ENCODE peak calls at places on chromosome 20, in nine cellular contexts. S is A673, A is testis, D is AG09309, X is heart right ventricle, H is fibroblast of lung, J is breast epithelium, W is esophagus squamous epithelium, N is BJ. M is an unnamed sample.

GRCh38 chr20:20363449-20364015 is 4.4 kb upstream of the INSM1 start:
- DNase-seq in S (no peak), A (no peak), D (no peak), X (no peak), H (no peak), J (no peak), W (no peak), N (no peak), M (no peak)

GRCh38 chr20:17228624-17229061 is 1.8 kb downstream of the PCSK2 start:
- DNase-seq in S (peak; percentile 95), A (peak; percentile 25), D (no peak), X (peak; percentile 8), H (no peak), J (no peak), W (no peak), N (no peak), M (peak; percentile 38)

GRCh38 chr20:53569606-53570307 is 23.9 kb downstream of the ZNF217 start:
- DNase-seq in S (no peak), A (no peak), D (no peak), X (no peak), H (no peak), J (peak; percentile 17), W (no peak), N (no peak), M (peak; percentile 7)

GRCh38 chr20:3648941-3649340 is 14.3 kb downstream of the GFRA4 start:
- DNase-seq in S (no peak), A (no peak), D (no peak), X (no peak), H (no peak), J (no peak), W (no peak), N (no peak), M (no peak)

GRCh38 chr20:47175501-47175900 is 181.0 kb downstream of the ZMYND8 start:
- DNase-seq in S (no peak), A (no peak), D (no peak), X (no peak), H (no peak), J (no peak), W (no peak), N (no peak), M (no peak)

GRCh38 chr20:11894072-11894471 is 23.6 kb upstream of the BTBD3 start:
- DNase-seq in S (no peak), A (no peak), D (no peak), X (no peak), H (no peak), J (no peak), W (no peak), N (no peak), M (no peak)

GRCh38 chr20:63155266-63156165 is 60.4 kb downstream of the YTHDF1 start:
- DNase-seq in S (no peak), A (no peak), D (no peak), X (peak; percentile 1), H (no peak), J (no peak), W (no peak), N (no peak), M (peak; percentile 3)

GRCh38 chr20:30281584-30282197 is 975.8 kb upstream of the DEFB115 start:
- DNase-seq in S (no peak), A (no peak), D (no peak), X (peak; percentile 21), H (no peak), J (no peak), W (no peak), N (no peak), M (no peak)

GRCh38 chr20:48813446-48813747 is 14.4 kb downstream of the PREX1 start:
- DNase-seq in S (no peak), A (no peak), D (no peak), X (no peak), H (no peak), J (no peak), W (no peak), N (no peak), M (no peak)

GRCh38 chr20:48815537-48815936 is 12.3 kb downstream of the PREX1 start:
- DNase-seq in S (no peak), A (no peak), D (no peak), X (no peak), H (no peak), J (no peak), W (no peak), N (no peak), M (no peak)

GRCh38 chr20:48814633-48815032 is 13.2 kb downstream of the PREX1 start:
- DNase-seq in S (no peak), A (no peak), D (no peak), X (no peak), H (no peak), J (no peak), W (no peak), N (no peak), M (no peak)

GRCh38 chr20:48812600-48813445 is 15.0 kb downstream of the PREX1 start:
- DNase-seq in S (no peak), A (no peak), D (no peak), X (no peak), H (no peak), J (no peak), W (no peak), N (no peak), M (no peak)

DNA sequence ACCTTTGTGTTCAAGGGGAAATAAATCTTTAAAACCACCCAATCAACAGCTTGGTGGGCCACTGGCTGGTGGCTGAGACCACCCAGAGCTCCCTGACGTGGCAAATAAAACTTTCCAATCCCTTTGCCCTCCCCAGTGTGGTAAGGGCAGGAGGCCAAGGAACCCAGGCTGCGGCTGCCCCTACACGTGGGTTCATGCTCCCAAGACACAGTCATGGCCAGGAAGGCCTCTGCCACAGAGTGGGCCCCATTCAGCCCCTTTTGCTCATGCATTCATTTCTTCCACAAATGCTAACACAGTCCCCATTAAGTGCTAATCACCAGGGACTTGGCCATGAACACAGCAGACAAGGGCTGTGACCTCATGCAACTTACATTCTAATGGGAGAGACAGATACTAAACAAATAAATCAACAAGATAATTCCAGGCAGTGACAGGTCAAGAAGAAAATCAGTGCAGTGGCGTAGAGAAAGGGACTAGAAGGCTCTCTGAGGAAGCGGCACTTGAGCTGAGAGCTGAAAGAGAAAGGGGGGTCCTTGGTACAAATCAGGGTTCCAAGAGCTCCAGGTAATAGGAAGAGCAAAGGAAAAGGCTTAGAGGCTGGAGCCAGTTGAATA is 13.8 kb downstream of the PREX1 start:
- DNase-seq in S (no peak), A (no peak), D (no peak), X (no peak), H (no peak), J (no peak), W (no peak), N (no peak), M (no peak)
- TF ChIP-seq CTCF in S (no peak), A (no peak), D (no peak), X (no peak), H (no peak), J (no peak), W (no peak), N (no peak), M (no peak)

GRCh38 chr20:25695532-25696383 is 895 bp downstream of the ZNF337 start:
- DNase-seq in S (peak; percentile 18), A (no peak), D (no peak), X (no peak), H (peak; percentile 18), J (no peak), W (no peak), N (no peak), M (no peak)

GRCh38 chr20:25692499-25692898 is 4.2 kb downstream of the ZNF337 start:
- DNase-seq in S (no peak), A (no peak), D (no peak), X (no peak), H (no peak), J (no peak), W (no peak), N (no peak), M (no peak)

GRCh38 chr20:25697132-25697446 is 436 bp upstream of the ZNF337 start:
- DNase-seq in S (no peak), A (no peak), D (no peak), X (no peak), H (no peak), J (no peak), W (no peak), N (no peak), M (no peak)

GRCh38 chr20:25699914-25700313 is 3.3 kb upstream of the ZNF337 start:
- DNase-seq in S (no peak), A (no peak), D (no peak), X (no peak), H (no peak), J (no peak), W (no peak), N (no peak), M (no peak)

GRCh38 chr20:25696384-25697131 is at the start of gene ZNF337:
- DNase-seq in S (peak; percentile 97), A (peak; percentile 97), D (peak; percentile 70), X (peak; percentile 96), H (peak; percentile 93), J (peak; percentile 90), W (peak; percentile 64), N (peak; percentile 64), M (peak; percentile 87)
- TF ChIP-seq CTCF in S (peak; percentile 26), A (no peak), D (peak; percentile 22), X (no peak), H (no peak), J (no peak), W (peak; percentile 39), N (peak; percentile 34), M (no peak)

GRCh38 chr20:45294003-45294368 is 12.7 kb upstream of the RBPJL start:
- DNase-seq in S (no peak), A (no peak), D (no peak), X (no peak), H (no peak), J (no peak), W (no peak), N (no peak), M (no peak)

GRCh38 chr20:45291526-45291925 is 15.1 kb upstream of the RBPJL start:
- DNase-seq in S (no peak), A (no peak), D (no peak), X (no peak), H (no peak), J (no peak), W (no peak), N (no peak), M (no peak)

GRCh38 chr20:45294659-45295058 is 12.0 kb upstream of the RBPJL start:
- DNase-seq in S (no peak), A (no peak), D (no peak), X (no peak), H (no peak), J (no peak), W (no peak), N (no peak), M (no peak)

GRCh38 chr20:45292343-45292742 is 14.3 kb upstream of the RBPJL start:
- DNase-seq in S (no peak), A (no peak), D (no peak), X (no peak), H (no peak), J (no peak), W (no peak), N (no peak), M (no peak)

GRCh38 chr20:45293041-45294002 is 13.3 kb upstream of the RBPJL start:
- DNase-seq in S (peak; percentile 86), A (peak; percentile 90), D (no peak), X (peak; percentile 82), H (peak; percentile 67), J (peak; percentile 85), W (no peak), N (no peak), M (peak; percentile 89)
- TF ChIP-seq CTCF in S (peak; percentile 93), A (peak; percentile 91), D (peak; percentile 98), X (peak; percentile 87), H (peak; percentile 93), J (peak; percentile 86), W (peak; percentile 83), N (peak; percentile 99), M (peak; percentile 94)

DNA sequence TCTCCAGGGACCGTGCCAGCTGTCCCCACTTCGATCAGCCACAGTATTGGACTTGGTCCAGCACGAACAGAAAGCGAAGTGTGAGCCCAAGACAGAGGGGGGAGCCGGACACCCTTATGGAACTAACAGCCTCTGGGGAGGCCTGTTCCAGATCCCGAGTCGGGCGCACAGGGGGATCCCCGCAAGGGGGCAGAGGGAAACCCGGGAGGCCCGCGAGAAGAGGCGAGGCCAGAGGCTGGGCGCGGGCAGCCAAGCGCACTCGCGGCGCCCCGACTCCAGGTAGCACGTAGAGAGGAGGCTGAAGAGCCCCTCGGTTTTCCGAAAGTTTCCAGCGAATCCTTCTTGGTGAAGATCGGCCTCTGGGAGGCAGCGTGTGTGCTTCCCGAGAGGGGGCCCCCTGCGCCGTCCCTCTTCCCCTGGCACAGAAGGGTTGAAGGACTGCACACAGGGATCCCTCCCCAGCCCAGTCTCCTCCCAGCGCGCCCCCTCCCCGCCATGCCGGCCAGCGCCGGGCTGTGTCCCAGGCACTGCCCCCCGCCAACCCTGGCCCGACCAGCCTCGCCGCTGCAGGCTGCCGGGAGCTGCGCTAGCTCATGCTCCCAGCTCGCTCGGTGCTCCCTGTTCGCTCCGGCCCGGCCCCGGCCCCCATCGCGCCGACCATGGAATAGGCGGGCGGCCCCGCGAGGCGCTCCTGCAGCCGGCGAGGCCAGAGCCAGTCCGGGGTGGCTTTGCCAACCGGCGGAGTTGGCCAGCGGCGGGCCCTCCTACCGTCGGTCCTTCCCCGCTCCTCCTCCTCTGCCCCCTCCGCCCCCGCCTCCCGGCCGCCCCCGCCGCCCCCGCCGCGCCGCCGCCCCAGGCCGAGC is 550 bp upstream of the SLC24A3 start:
- DNase-seq in S (peak; percentile 74), A (peak; percentile 32), D (no peak), X (peak; percentile 29), H (no peak), J (no peak), W (no peak), N (no peak), M (no peak)
- TF ChIP-seq CTCF in S (peak; percentile 47), A (no peak), D (no peak), X (no peak), H (peak; percentile 14), J (peak; percentile 14), W (no peak), N (peak; percentile 23), M (no peak)

M was measured in mesothelial cell of epicardium.